ENCODE peak calls at places on chromosomes 7 and 10, in ten cellular contexts. One of them, this sample, is unnamed.

GRCh38 chr7:155647734-155648133 is 3.3 kb downstream of the RBM33 start:
- DNase-seq in CD8-positive, alpha-beta T cell: no peak
- DNase-seq in stimulated activated CD4-positive, alpha-beta T cell treated with anti-CD3 and anti-CD28 coated beads, TNF-alpha, amount 100 ng/mL, for 4 hours: no peak
- DNase-seq in T follicular helper cell: no peak
- DNase-seq in LoVo: peak; percentile 19
- DNase-seq in stimulated activated CD8-positive, alpha-beta memory T cell treated with anti-CD3 and anti-CD28 coated beads, Interleukin-2, amount 100 ng/mL, for 1 hour: no peak
- DNase-seq in neural progenitor cell: no peak
- DNase-seq in activated CD8-positive, alpha-beta memory T cell treated with anti-CD3 and anti-CD28 coated beads for 24 hours: no peak
- DNase-seq in effector CD4-positive, alpha-beta T cell: no peak
- DNase-seq in type B pancreatic cell: no peak
- DNase-seq in this sample: no peak

GRCh38 chr7:14133752-14134151 is 144.3 kb upstream of the ETV1 start:
- DNase-seq in T follicular helper cell: no peak
- DNase-seq in activated CD8-positive, alpha-beta memory T cell treated with anti-CD3 and anti-CD28 coated beads for 24 hours: no peak
- DNase-seq in stimulated activated CD8-positive, alpha-beta memory T cell treated with anti-CD3 and anti-CD28 coated beads, Interleukin-2, amount 100 ng/mL, for 1 hour: no peak
- DNase-seq in stimulated activated CD4-positive, alpha-beta T cell treated with anti-CD3 and anti-CD28 coated beads, TNF-alpha, amount 100 ng/mL, for 4 hours: no peak
- DNase-seq in effector CD4-positive, alpha-beta T cell: no peak
- DNase-seq in type B pancreatic cell: no peak
- DNase-seq in CD8-positive, alpha-beta T cell: no peak
- DNase-seq in neural progenitor cell: no peak
- DNase-seq in LoVo: no peak
- DNase-seq in this sample: no peak

GRCh38 chr7:98935811-98936210 is 57.5 kb downstream of the TRRAP start:
- DNase-seq in effector CD4-positive, alpha-beta T cell: no peak
- DNase-seq in stimulated activated CD8-positive, alpha-beta memory T cell treated with anti-CD3 and anti-CD28 coated beads, Interleukin-2, amount 100 ng/mL, for 1 hour: no peak
- DNase-seq in T follicular helper cell: no peak
- DNase-seq in type B pancreatic cell: no peak
- DNase-seq in activated CD8-positive, alpha-beta memory T cell treated with anti-CD3 and anti-CD28 coated beads for 24 hours: no peak
- DNase-seq in neural progenitor cell: no peak
- DNase-seq in stimulated activated CD4-positive, alpha-beta T cell treated with anti-CD3 and anti-CD28 coated beads, TNF-alpha, amount 100 ng/mL, for 4 hours: no peak
- DNase-seq in CD8-positive, alpha-beta T cell: no peak
- DNase-seq in LoVo: no peak
- DNase-seq in this sample: no peak

GRCh38 chr7:150378115-150378852 is 846 bp upstream of the ZNF775 start:
- DNase-seq in LoVo: peak; percentile 85
- DNase-seq in CD8-positive, alpha-beta T cell: no peak
- DNase-seq in effector CD4-positive, alpha-beta T cell: peak; percentile 34
- DNase-seq in neural progenitor cell: peak; percentile 94
- DNase-seq in stimulated activated CD4-positive, alpha-beta T cell treated with anti-CD3 and anti-CD28 coated beads, TNF-alpha, amount 100 ng/mL, for 4 hours: peak; percentile 14
- DNase-seq in activated CD8-positive, alpha-beta memory T cell treated with anti-CD3 and anti-CD28 coated beads for 24 hours: peak; percentile 76
- DNase-seq in stimulated activated CD8-positive, alpha-beta memory T cell treated with anti-CD3 and anti-CD28 coated beads, Interleukin-2, amount 100 ng/mL, for 1 hour: no peak
- DNase-seq in type B pancreatic cell: no peak
- DNase-seq in T follicular helper cell: peak; percentile 37
- DNase-seq in this sample: no peak

GRCh38 chr7:36003343-36003742 is 149.7 kb upstream of the EEPD1 start:
- DNase-seq in effector CD4-positive, alpha-beta T cell: no peak
- DNase-seq in CD8-positive, alpha-beta T cell: no peak
- DNase-seq in T follicular helper cell: no peak
- DNase-seq in type B pancreatic cell: no peak
- DNase-seq in neural progenitor cell: no peak
- DNase-seq in activated CD8-positive, alpha-beta memory T cell treated with anti-CD3 and anti-CD28 coated beads for 24 hours: no peak
- DNase-seq in stimulated activated CD8-positive, alpha-beta memory T cell treated with anti-CD3 and anti-CD28 coated beads, Interleukin-2, amount 100 ng/mL, for 1 hour: no peak
- DNase-seq in stimulated activated CD4-positive, alpha-beta T cell treated with anti-CD3 and anti-CD28 coated beads, TNF-alpha, amount 100 ng/mL, for 4 hours: no peak
- DNase-seq in LoVo: no peak
- DNase-seq in this sample: no peak

GRCh38 chr7:151741585-151741984 is 135.3 kb downstream of the PRKAG2 start:
- DNase-seq in neural progenitor cell: no peak
- DNase-seq in stimulated activated CD8-positive, alpha-beta memory T cell treated with anti-CD3 and anti-CD28 coated beads, Interleukin-2, amount 100 ng/mL, for 1 hour: no peak
- DNase-seq in type B pancreatic cell: no peak
- DNase-seq in LoVo: no peak
- DNase-seq in effector CD4-positive, alpha-beta T cell: no peak
- DNase-seq in T follicular helper cell: no peak
- DNase-seq in activated CD8-positive, alpha-beta memory T cell treated with anti-CD3 and anti-CD28 coated beads for 24 hours: no peak
- DNase-seq in stimulated activated CD4-positive, alpha-beta T cell treated with anti-CD3 and anti-CD28 coated beads, TNF-alpha, amount 100 ng/mL, for 4 hours: no peak
- DNase-seq in CD8-positive, alpha-beta T cell: no peak
- DNase-seq in this sample: no peak

GRCh38 chr10:86687750-86688149 is 19.4 kb downstream of the LDB3 start:
- DNase-seq in activated CD8-positive, alpha-beta memory T cell treated with anti-CD3 and anti-CD28 coated beads for 24 hours: no peak
- DNase-seq in CD8-positive, alpha-beta T cell: no peak
- DNase-seq in stimulated activated CD4-positive, alpha-beta T cell treated with anti-CD3 and anti-CD28 coated beads, TNF-alpha, amount 100 ng/mL, for 4 hours: no peak
- DNase-seq in effector CD4-positive, alpha-beta T cell: no peak
- DNase-seq in stimulated activated CD8-positive, alpha-beta memory T cell treated with anti-CD3 and anti-CD28 coated beads, Interleukin-2, amount 100 ng/mL, for 1 hour: no peak
- DNase-seq in neural progenitor cell: no peak
- DNase-seq in LoVo: no peak
- DNase-seq in T follicular helper cell: no peak
- DNase-seq in type B pancreatic cell: no peak
- DNase-seq in this sample: no peak

GRCh38 chr10:112741830-112742402 is 208.1 kb upstream of the TCF7L2 start:
- DNase-seq in CD8-positive, alpha-beta T cell: no peak
- DNase-seq in activated CD8-positive, alpha-beta memory T cell treated with anti-CD3 and anti-CD28 coated beads for 24 hours: no peak
- DNase-seq in LoVo: peak; percentile 61
- DNase-seq in T follicular helper cell: no peak
- DNase-seq in effector CD4-positive, alpha-beta T cell: no peak
- DNase-seq in type B pancreatic cell: no peak
- DNase-seq in stimulated activated CD4-positive, alpha-beta T cell treated with anti-CD3 and anti-CD28 coated beads, TNF-alpha, amount 100 ng/mL, for 4 hours: no peak
- DNase-seq in stimulated activated CD8-positive, alpha-beta memory T cell treated with anti-CD3 and anti-CD28 coated beads, Interleukin-2, amount 100 ng/mL, for 1 hour: no peak
- DNase-seq in neural progenitor cell: no peak
- DNase-seq in this sample: no peak

GRCh38 chr10:124496150-124496549 is 34.5 kb downstream of the LHPP start:
- DNase-seq in T follicular helper cell: no peak
- DNase-seq in stimulated activated CD8-positive, alpha-beta memory T cell treated with anti-CD3 and anti-CD28 coated beads, Interleukin-2, amount 100 ng/mL, for 1 hour: no peak
- DNase-seq in stimulated activated CD4-positive, alpha-beta T cell treated with anti-CD3 and anti-CD28 coated beads, TNF-alpha, amount 100 ng/mL, for 4 hours: no peak
- DNase-seq in neural progenitor cell: no peak
- DNase-seq in CD8-positive, alpha-beta T cell: no peak
- DNase-seq in effector CD4-positive, alpha-beta T cell: no peak
- DNase-seq in type B pancreatic cell: no peak
- DNase-seq in activated CD8-positive, alpha-beta memory T cell treated with anti-CD3 and anti-CD28 coated beads for 24 hours: no peak
- DNase-seq in LoVo: no peak
- DNase-seq in this sample: no peak

GRCh38 chr7:98761225-98761624 is 108.6 kb downstream of the TMEM130 start:
- DNase-seq in type B pancreatic cell: no peak
- DNase-seq in effector CD4-positive, alpha-beta T cell: no peak
- DNase-seq in stimulated activated CD4-positive, alpha-beta T cell treated with anti-CD3 and anti-CD28 coated beads, TNF-alpha, amount 100 ng/mL, for 4 hours: no peak
- DNase-seq in neural progenitor cell: no peak
- DNase-seq in stimulated activated CD8-positive, alpha-beta memory T cell treated with anti-CD3 and anti-CD28 coated beads, Interleukin-2, amount 100 ng/mL, for 1 hour: no peak
- DNase-seq in T follicular helper cell: no peak
- DNase-seq in LoVo: no peak
- DNase-seq in activated CD8-positive, alpha-beta memory T cell treated with anti-CD3 and anti-CD28 coated beads for 24 hours: no peak
- DNase-seq in CD8-positive, alpha-beta T cell: no peak
- DNase-seq in this sample: no peak

GRCh38 chr7:131425992-131426391 is 98.3 kb downstream of the MKLN1 start:
- DNase-seq in stimulated activated CD4-positive, alpha-beta T cell treated with anti-CD3 and anti-CD28 coated beads, TNF-alpha, amount 100 ng/mL, for 4 hours: no peak
- DNase-seq in T follicular helper cell: no peak
- DNase-seq in type B pancreatic cell: no peak
- DNase-seq in CD8-positive, alpha-beta T cell: no peak
- DNase-seq in LoVo: no peak
- DNase-seq in neural progenitor cell: no peak
- DNase-seq in activated CD8-positive, alpha-beta memory T cell treated with anti-CD3 and anti-CD28 coated beads for 24 hours: no peak
- DNase-seq in stimulated activated CD8-positive, alpha-beta memory T cell treated with anti-CD3 and anti-CD28 coated beads, Interleukin-2, amount 100 ng/mL, for 1 hour: no peak
- DNase-seq in effector CD4-positive, alpha-beta T cell: no peak
- DNase-seq in this sample: no peak

GRCh38 chr7:47944536-47945260 is 3.6 kb downstream of the PKD1L1 start:
- DNase-seq in type B pancreatic cell: no peak
- DNase-seq in neural progenitor cell: no peak
- DNase-seq in CD8-positive, alpha-beta T cell: no peak
- DNase-seq in T follicular helper cell: no peak
- DNase-seq in activated CD8-positive, alpha-beta memory T cell treated with anti-CD3 and anti-CD28 coated beads for 24 hours: no peak
- DNase-seq in stimulated activated CD8-positive, alpha-beta memory T cell treated with anti-CD3 and anti-CD28 coated beads, Interleukin-2, amount 100 ng/mL, for 1 hour: no peak
- DNase-seq in stimulated activated CD4-positive, alpha-beta T cell treated with anti-CD3 and anti-CD28 coated beads, TNF-alpha, amount 100 ng/mL, for 4 hours: no peak
- DNase-seq in LoVo: no peak
- DNase-seq in effector CD4-positive, alpha-beta T cell: no peak
- DNase-seq in this sample: no peak

GRCh38 chr10:104622598-104623209 is 18.4 kb upstream of the SORCS3 start:
- DNase-seq in effector CD4-positive, alpha-beta T cell: no peak
- DNase-seq in stimulated activated CD8-positive, alpha-beta memory T cell treated with anti-CD3 and anti-CD28 coated beads, Interleukin-2, amount 100 ng/mL, for 1 hour: no peak
- DNase-seq in neural progenitor cell: peak; percentile 79
- DNase-seq in type B pancreatic cell: no peak
- DNase-seq in LoVo: peak; percentile 52
- DNase-seq in T follicular helper cell: no peak
- DNase-seq in CD8-positive, alpha-beta T cell: no peak
- DNase-seq in activated CD8-positive, alpha-beta memory T cell treated with anti-CD3 and anti-CD28 coated beads for 24 hours: no peak
- DNase-seq in stimulated activated CD4-positive, alpha-beta T cell treated with anti-CD3 and anti-CD28 coated beads, TNF-alpha, amount 100 ng/mL, for 4 hours: no peak
- DNase-seq in this sample: no peak

GRCh38 chr10:124724279-124725027 is 19.7 kb downstream of the FAM53B start:
- DNase-seq in stimulated activated CD4-positive, alpha-beta T cell treated with anti-CD3 and anti-CD28 coated beads, TNF-alpha, amount 100 ng/mL, for 4 hours: no peak
- DNase-seq in neural progenitor cell: no peak
- DNase-seq in LoVo: no peak
- DNase-seq in stimulated activated CD8-positive, alpha-beta memory T cell treated with anti-CD3 and anti-CD28 coated beads, Interleukin-2, amount 100 ng/mL, for 1 hour: no peak
- DNase-seq in T follicular helper cell: no peak
- DNase-seq in CD8-positive, alpha-beta T cell: no peak
- DNase-seq in effector CD4-positive, alpha-beta T cell: no peak
- DNase-seq in type B pancreatic cell: no peak
- DNase-seq in activated CD8-positive, alpha-beta memory T cell treated with anti-CD3 and anti-CD28 coated beads for 24 hours: no peak
- DNase-seq in this sample: no peak

GRCh38 chr7:119643558-119643957 is 629.4 kb upstream of the KCND2 start:
- DNase-seq in effector CD4-positive, alpha-beta T cell: no peak
- DNase-seq in stimulated activated CD4-positive, alpha-beta T cell treated with anti-CD3 and anti-CD28 coated beads, TNF-alpha, amount 100 ng/mL, for 4 hours: no peak
- DNase-seq in type B pancreatic cell: no peak
- DNase-seq in activated CD8-positive, alpha-beta memory T cell treated with anti-CD3 and anti-CD28 coated beads for 24 hours: no peak
- DNase-seq in LoVo: no peak
- DNase-seq in CD8-positive, alpha-beta T cell: no peak
- DNase-seq in stimulated activated CD8-positive, alpha-beta memory T cell treated with anti-CD3 and anti-CD28 coated beads, Interleukin-2, amount 100 ng/mL, for 1 hour: no peak
- DNase-seq in T follicular helper cell: no peak
- DNase-seq in neural progenitor cell: no peak
- DNase-seq in this sample: no peak

GRCh38 chr10:116952729-116953128 is 52.3 kb downstream of the SHTN1 start:
- DNase-seq in activated CD8-positive, alpha-beta memory T cell treated with anti-CD3 and anti-CD28 coated beads for 24 hours: no peak
- DNase-seq in T follicular helper cell: no peak
- DNase-seq in CD8-positive, alpha-beta T cell: no peak
- DNase-seq in LoVo: no peak
- DNase-seq in neural progenitor cell: no peak
- DNase-seq in stimulated activated CD4-positive, alpha-beta T cell treated with anti-CD3 and anti-CD28 coated beads, TNF-alpha, amount 100 ng/mL, for 4 hours: no peak
- DNase-seq in stimulated activated CD8-positive, alpha-beta memory T cell treated with anti-CD3 and anti-CD28 coated beads, Interleukin-2, amount 100 ng/mL, for 1 hour: no peak
- DNase-seq in effector CD4-positive, alpha-beta T cell: no peak
- DNase-seq in type B pancreatic cell: no peak
- DNase-seq in this sample: no peak

GRCh38 chr7:135661311-135662122 is 797 bp upstream of the STMP1 start:
- DNase-seq in effector CD4-positive, alpha-beta T cell: no peak
- DNase-seq in T follicular helper cell: no peak
- DNase-seq in neural progenitor cell: no peak
- DNase-seq in CD8-positive, alpha-beta T cell: no peak
- DNase-seq in stimulated activated CD8-positive, alpha-beta memory T cell treated with anti-CD3 and anti-CD28 coated beads, Interleukin-2, amount 100 ng/mL, for 1 hour: no peak
- DNase-seq in activated CD8-positive, alpha-beta memory T cell treated with anti-CD3 and anti-CD28 coated beads for 24 hours: no peak
- DNase-seq in type B pancreatic cell: no peak
- DNase-seq in LoVo: no peak
- DNase-seq in stimulated activated CD4-positive, alpha-beta T cell treated with anti-CD3 and anti-CD28 coated beads, TNF-alpha, amount 100 ng/mL, for 4 hours: no peak
- DNase-seq in this sample: no peak

GRCh38 chr7:11613292-11613930 is 218.6 kb downstream of the THSD7A start:
- DNase-seq in LoVo: no peak
- DNase-seq in neural progenitor cell: peak; percentile 19
- DNase-seq in activated CD8-positive, alpha-beta memory T cell treated with anti-CD3 and anti-CD28 coated beads for 24 hours: no peak
- DNase-seq in stimulated activated CD8-positive, alpha-beta memory T cell treated with anti-CD3 and anti-CD28 coated beads, Interleukin-2, amount 100 ng/mL, for 1 hour: no peak
- DNase-seq in CD8-positive, alpha-beta T cell: no peak
- DNase-seq in stimulated activated CD4-positive, alpha-beta T cell treated with anti-CD3 and anti-CD28 coated beads, TNF-alpha, amount 100 ng/mL, for 4 hours: no peak
- DNase-seq in type B pancreatic cell: no peak
- DNase-seq in effector CD4-positive, alpha-beta T cell: no peak
- DNase-seq in T follicular helper cell: no peak
- DNase-seq in this sample: no peak

GRCh38 chr10:75845538-75845937 is 414.1 kb downstream of the LRMDA start:
- DNase-seq in stimulated activated CD8-positive, alpha-beta memory T cell treated with anti-CD3 and anti-CD28 coated beads, Interleukin-2, amount 100 ng/mL, for 1 hour: no peak
- DNase-seq in type B pancreatic cell: no peak
- DNase-seq in effector CD4-positive, alpha-beta T cell: no peak
- DNase-seq in CD8-positive, alpha-beta T cell: no peak
- DNase-seq in neural progenitor cell: no peak
- DNase-seq in activated CD8-positive, alpha-beta memory T cell treated with anti-CD3 and anti-CD28 coated beads for 24 hours: no peak
- DNase-seq in T follicular helper cell: no peak
- DNase-seq in stimulated activated CD4-positive, alpha-beta T cell treated with anti-CD3 and anti-CD28 coated beads, TNF-alpha, amount 100 ng/mL, for 4 hours: no peak
- DNase-seq in LoVo: no peak
- DNase-seq in this sample: no peak

GRCh38 chr10:69239816-69240434 is 19.8 kb downstream of the HKDC1 start:
- DNase-seq in neural progenitor cell: no peak
- DNase-seq in LoVo: no peak
- DNase-seq in effector CD4-positive, alpha-beta T cell: no peak
- DNase-seq in type B pancreatic cell: no peak
- DNase-seq in activated CD8-positive, alpha-beta memory T cell treated with anti-CD3 and anti-CD28 coated beads for 24 hours: no peak
- DNase-seq in stimulated activated CD8-positive, alpha-beta memory T cell treated with anti-CD3 and anti-CD28 coated beads, Interleukin-2, amount 100 ng/mL, for 1 hour: no peak
- DNase-seq in T follicular helper cell: no peak
- DNase-seq in stimulated activated CD4-positive, alpha-beta T cell treated with anti-CD3 and anti-CD28 coated beads, TNF-alpha, amount 100 ng/mL, for 4 hours: no peak
- DNase-seq in CD8-positive, alpha-beta T cell: no peak
- DNase-seq in this sample: no peak

GRCh38 chr10:101843032-101843991 is at the start of gene KCNIP2:
- DNase-seq in neural progenitor cell: peak; percentile 88
- DNase-seq in effector CD4-positive, alpha-beta T cell: peak; percentile 66
- DNase-seq in activated CD8-positive, alpha-beta memory T cell treated with anti-CD3 and anti-CD28 coated beads for 24 hours: peak; percentile 78
- DNase-seq in LoVo: no peak
- DNase-seq in stimulated activated CD4-positive, alpha-beta T cell treated with anti-CD3 and anti-CD28 coated beads, TNF-alpha, amount 100 ng/mL, for 4 hours: no peak
- DNase-seq in type B pancreatic cell: no peak
- DNase-seq in T follicular helper cell: peak; percentile 64
- DNase-seq in stimulated activated CD8-positive, alpha-beta memory T cell treated with anti-CD3 and anti-CD28 coated beads, Interleukin-2, amount 100 ng/mL, for 1 hour: no peak
- DNase-seq in CD8-positive, alpha-beta T cell: no peak
- DNase-seq in this sample: no peak

GRCh38 chr10:62996925-62997324 is 136.2 kb upstream of the NRBF2 start:
- DNase-seq in effector CD4-positive, alpha-beta T cell: no peak
- DNase-seq in CD8-positive, alpha-beta T cell: no peak
- DNase-seq in activated CD8-positive, alpha-beta memory T cell treated with anti-CD3 and anti-CD28 coated beads for 24 hours: no peak
- DNase-seq in neural progenitor cell: no peak
- DNase-seq in stimulated activated CD4-positive, alpha-beta T cell treated with anti-CD3 and anti-CD28 coated beads, TNF-alpha, amount 100 ng/mL, for 4 hours: no peak
- DNase-seq in T follicular helper cell: no peak
- DNase-seq in stimulated activated CD8-positive, alpha-beta memory T cell treated with anti-CD3 and anti-CD28 coated beads, Interleukin-2, amount 100 ng/mL, for 1 hour: no peak
- DNase-seq in type B pancreatic cell: no peak
- DNase-seq in LoVo: no peak
- DNase-seq in this sample: no peak

GRCh38 chr10:44520651-44521050 is 135.8 kb upstream of the CXCL12 start:
- DNase-seq in stimulated activated CD8-positive, alpha-beta memory T cell treated with anti-CD3 and anti-CD28 coated beads, Interleukin-2, amount 100 ng/mL, for 1 hour: no peak
- DNase-seq in T follicular helper cell: no peak
- DNase-seq in neural progenitor cell: no peak
- DNase-seq in effector CD4-positive, alpha-beta T cell: no peak
- DNase-seq in stimulated activated CD4-positive, alpha-beta T cell treated with anti-CD3 and anti-CD28 coated beads, TNF-alpha, amount 100 ng/mL, for 4 hours: no peak
- DNase-seq in LoVo: no peak
- DNase-seq in type B pancreatic cell: no peak
- DNase-seq in CD8-positive, alpha-beta T cell: no peak
- DNase-seq in activated CD8-positive, alpha-beta memory T cell treated with anti-CD3 and anti-CD28 coated beads for 24 hours: no peak
- DNase-seq in this sample: no peak